ENCODE peak calls at places on chromosomes 2 and 18, in eight cellular contexts. One of them, this sample, is unnamed.

GRCh38 chr2:111116843-111117665 is 3.7 kb upstream of the BCL2L11 start:
- DNase-seq in SK-N-SH: peak
- DNase-seq in lower lobe of right lung: peak
- DNase-seq in posterior vena cava: peak
- DNase-seq in foreskin melanocyte: no peak
- DNase-seq in heart left ventricle: peak
- DNase-seq in activated naive CD4-positive, alpha-beta T cell treated with Interleukin-2 at 50 U/mL for 16 hours: peak
- DNase-seq in foreskin fibroblast: peak
- DNase-seq in this sample: peak

GRCh38 chr2:156319811-156320490 is 12.6 kb downstream of the NR4A2 start:
- DNase-seq in SK-N-SH: peak
- DNase-seq in lower lobe of right lung: peak
- DNase-seq in posterior vena cava: peak
- DNase-seq in foreskin melanocyte: no peak
- DNase-seq in heart left ventricle: peak
- DNase-seq in activated naive CD4-positive, alpha-beta T cell treated with Interleukin-2 at 50 U/mL for 16 hours: no peak
- DNase-seq in foreskin fibroblast: no peak
- DNase-seq in this sample: no peak

GRCh38 chr18:22800551-22800951 is 132.6 kb upstream of the RBBP8 start:
- DNase-seq in SK-N-SH: no peak
- DNase-seq in lower lobe of right lung: no peak
- DNase-seq in posterior vena cava: no peak
- DNase-seq in foreskin melanocyte: no peak
- DNase-seq in heart left ventricle: no peak
- DNase-seq in activated naive CD4-positive, alpha-beta T cell treated with Interleukin-2 at 50 U/mL for 16 hours: no peak
- DNase-seq in foreskin fibroblast: no peak
- DNase-seq in this sample: no peak

GRCh38 chr18:47997338-47997780 is 66.9 kb upstream of the SMAD2 start:
- DNase-seq in SK-N-SH: no peak
- DNase-seq in lower lobe of right lung: no peak
- DNase-seq in posterior vena cava: no peak
- DNase-seq in foreskin melanocyte: no peak
- DNase-seq in heart left ventricle: no peak
- DNase-seq in activated naive CD4-positive, alpha-beta T cell treated with Interleukin-2 at 50 U/mL for 16 hours: peak
- DNase-seq in foreskin fibroblast: no peak
- DNase-seq in this sample: peak

GRCh38 chr2:212854766-212855165 is 296.6 kb downstream of the IKZF2 start:
- DNase-seq in SK-N-SH: no peak
- DNase-seq in lower lobe of right lung: no peak
- DNase-seq in posterior vena cava: no peak
- DNase-seq in foreskin melanocyte: no peak
- DNase-seq in heart left ventricle: no peak
- DNase-seq in activated naive CD4-positive, alpha-beta T cell treated with Interleukin-2 at 50 U/mL for 16 hours: no peak
- DNase-seq in foreskin fibroblast: no peak
- DNase-seq in this sample: no peak

GRCh38 chr2:161814008-161814660 is 189.9 kb downstream of the SLC4A10 start:
- DNase-seq in SK-N-SH: no peak
- DNase-seq in lower lobe of right lung: no peak
- DNase-seq in posterior vena cava: no peak
- DNase-seq in foreskin melanocyte: no peak
- DNase-seq in heart left ventricle: no peak
- DNase-seq in activated naive CD4-positive, alpha-beta T cell treated with Interleukin-2 at 50 U/mL for 16 hours: no peak
- DNase-seq in foreskin fibroblast: no peak
- DNase-seq in this sample: no peak

GRCh38 chr2:237524631-237525030 is 37.6 kb downstream of the MLPH start:
- DNase-seq in SK-N-SH: peak
- DNase-seq in lower lobe of right lung: no peak
- DNase-seq in posterior vena cava: no peak
- DNase-seq in foreskin melanocyte: no peak
- DNase-seq in heart left ventricle: no peak
- DNase-seq in activated naive CD4-positive, alpha-beta T cell treated with Interleukin-2 at 50 U/mL for 16 hours: no peak
- DNase-seq in foreskin fibroblast: no peak
- DNase-seq in this sample: no peak

GRCh38 chr2:68994864-68995263 is 18.1 kb upstream of the ANTXR1 start:
- DNase-seq in SK-N-SH: no peak
- DNase-seq in lower lobe of right lung: no peak
- DNase-seq in posterior vena cava: peak
- DNase-seq in foreskin melanocyte: no peak
- DNase-seq in heart left ventricle: peak
- DNase-seq in activated naive CD4-positive, alpha-beta T cell treated with Interleukin-2 at 50 U/mL for 16 hours: no peak
- DNase-seq in foreskin fibroblast: peak
- DNase-seq in this sample: no peak

GRCh38 chr18:79924814-79925655 is 26.4 kb downstream of the SLC66A2 start:
- DNase-seq in SK-N-SH: no peak
- DNase-seq in lower lobe of right lung: peak
- DNase-seq in posterior vena cava: peak
- DNase-seq in foreskin melanocyte: no peak
- DNase-seq in heart left ventricle: no peak
- DNase-seq in activated naive CD4-positive, alpha-beta T cell treated with Interleukin-2 at 50 U/mL for 16 hours: no peak
- DNase-seq in foreskin fibroblast: no peak
- DNase-seq in this sample: no peak

This sample was measured in SK-MEL-5.